ENCODE peak calls at places on chromosomes 2 and 18, in eight cellular contexts. D is T1000; I is HepG2; H is IMR-90; U is GDM1; V is substantia nigra; L is NCI-H1694; R is activated naive CD4-positive, alpha-beta T cell treated with anti-CD3 and anti-CD28 coated beads for 36 hours. T is an unnamed sample.

GRCh38 chr18:11747731-11748130 is 58.7 kb downstream of the GNAL start:
- DNase-seq in H (no peak), R (no peak), V (no peak), D (no peak), U (no peak), L (no peak), I (no peak), T (no peak)

GRCh38 chr2:175126661-175127060 is 41.3 kb downstream of the ATF2 start:
- DNase-seq in L (no peak), H (no peak), U (no peak), I (no peak), D (no peak), R (no peak), V (no peak), T (no peak)

GRCh38 chr2:158543957-158544356 is 87.2 kb downstream of the PKP4 start:
- DNase-seq in D (no peak), R (no peak), U (no peak), H (no peak), L (no peak), V (no peak), I (no peak), T (no peak)

GRCh38 chr2:209960676-209961630 is 41.5 kb upstream of the RPE start:
- DNase-seq in U (peak), I (peak), V (no peak), L (peak), D (no peak), R (peak), H (peak), T (peak)

GRCh38 chr2:120710256-120710655 is 25.4 kb upstream of the GLI2 start:
- DNase-seq in U (no peak), I (no peak), L (no peak), D (peak), R (no peak), H (peak), V (no peak), T (no peak)

GRCh38 chr18:58287626-58288289 is 243.7 kb downstream of the NEDD4L start:
- DNase-seq in U (no peak), I (peak), H (no peak), R (no peak), V (no peak), L (no peak), D (no peak), T (no peak)

GRCh38 chr2:3291750-3292149 is 85.9 kb downstream of the EIPR1 start:
- DNase-seq in U (no peak), I (no peak), L (no peak), R (no peak), H (no peak), D (no peak), V (no peak), T (no peak)

GRCh38 chr2:30807249-30807648 is at the start of gene CAPN13:
- DNase-seq in V (no peak), I (no peak), D (no peak), U (no peak), L (no peak), R (no peak), H (no peak), T (no peak)

GRCh38 chr2:31066594-31066993 is 71.6 kb downstream of the GALNT14 start:
- DNase-seq in I (no peak), V (no peak), L (no peak), D (no peak), R (no peak), H (no peak), U (no peak), T (no peak)

GRCh38 chr18:12409466-12409865 is 1.7 kb downstream of the PRELID3A start:
- DNase-seq in U (no peak), R (no peak), V (no peak), L (no peak), D (no peak), H (peak), I (no peak), T (no peak)

GRCh38 chr2:185567940-185568339 is 170.7 kb upstream of the FSIP2 start:
- DNase-seq in L (no peak), H (no peak), U (no peak), R (no peak), V (no peak), D (no peak), I (no peak), T (no peak)

GRCh38 chr18:57970356-57971095 is 73.5 kb upstream of the NEDD4L start:
- DNase-seq in L (no peak), R (peak), U (no peak), I (peak), V (no peak), H (no peak), D (no peak), T (peak)

GRCh38 chr2:231452799-231453508 is 11.3 kb downstream of the NCL start:
- DNase-seq in R (no peak), V (no peak), I (peak), D (no peak), H (no peak), U (no peak), L (no peak), T (no peak)

GRCh38 chr2:100401268-100401667 is 16.2 kb downstream of the CHST10 start:
- DNase-seq in D (no peak), U (no peak), R (no peak), V (no peak), H (no peak), I (no peak), L (no peak), T (no peak)

GRCh38 chr2:31219131-31219969 is 2.0 kb upstream of the CAPN14 start:
- DNase-seq in L (no peak), H (no peak), R (no peak), U (peak), I (no peak), V (no peak), D (no peak), T (no peak)

GRCh38 chr2:205453200-205453599 is 229.1 kb upstream of the NRP2 start:
- DNase-seq in H (no peak), D (no peak), V (no peak), U (no peak), I (no peak), L (no peak), R (no peak), T (no peak)

GRCh38 chr18:11885278-11885991 is 22.7 kb downstream of the MPPE1 start:
- DNase-seq in I (peak), L (no peak), U (no peak), H (no peak), R (no peak), D (no peak), V (no peak), T (no peak)

GRCh38 chr2:190996338-190996946 is 17.5 kb downstream of the STAT1 start:
- DNase-seq in U (no peak), I (peak), V (no peak), H (peak), R (no peak), L (peak), D (no peak), T (peak)

GRCh38 chr18:48715651-48716354 is 177.0 kb downstream of the CTIF start:
- DNase-seq in H (no peak), V (no peak), D (no peak), I (no peak), U (peak), R (no peak), L (no peak), T (no peak)

GRCh38 chr2:7497223-7497622 is 580.0 kb downstream of the RNF144A start:
- DNase-seq in L (no peak), H (no peak), I (no peak), D (no peak), R (peak), U (no peak), V (no peak), T (no peak)

GRCh38 chr2:165795011-165795410 is 964 bp upstream of the GALNT3 start:
- DNase-seq in I (no peak), V (no peak), L (no peak), U (no peak), D (no peak), R (no peak), H (peak), T (no peak)

GRCh38 chr18:45386256-45386655 is 229.0 kb upstream of the SLC14A2 start:
- DNase-seq in H (peak), R (peak), U (peak), I (peak), V (no peak), L (peak), D (no peak), T (no peak)

GRCh38 chr18:34544930-34545329 is 165.2 kb upstream of the DTNA start:
- DNase-seq in U (no peak), L (no peak), V (no peak), H (no peak), R (no peak), D (no peak), I (no peak), T (no peak)

GRCh38 chr2:2757764-2758163 is 426.7 kb upstream of the MYT1L start:
- DNase-seq in H (no peak), R (no peak), U (no peak), D (no peak), V (no peak), I (no peak), L (no peak), T (no peak)

GRCh38 chr2:48480526-48480925 is 49.4 kb upstream of the STON1 start:
- DNase-seq in R (no peak), L (no peak), U (no peak), D (no peak), V (no peak), I (no peak), H (no peak), T (no peak)

GRCh38 chr2:207432471-207432870 is 97.3 kb upstream of the CREB1 start:
- DNase-seq in R (no peak), I (no peak), D (no peak), L (no peak), V (no peak), H (peak), U (no peak), T (no peak)

GRCh38 chr2:21033237-21034155 is 10.4 kb downstream of the APOB start:
- DNase-seq in H (no peak), D (no peak), V (no peak), U (no peak), I (no peak), R (no peak), L (no peak), T (no peak)

GRCh38 chr2:67755511-67755910 is 307.3 kb downstream of the C1D start:
- DNase-seq in V (no peak), L (peak), D (no peak), H (no peak), R (no peak), I (no peak), U (no peak), T (no peak)

GRCh38 chr2:43576983-43577892 is 18.6 kb downstream of the THADA start:
- DNase-seq in D (no peak), U (peak), R (peak), L (peak), H (peak), I (peak), V (no peak), T (peak)

GRCh38 chr2:151827564-151828142 is 568 bp downstream of the ARL5A start:
- DNase-seq in U (no peak), D (no peak), R (peak), H (peak), I (peak), V (no peak), L (no peak), T (peak)

GRCh38 chr2:198203306-198203705 is 398.9 kb downstream of the PLCL1 start:
- DNase-seq in I (no peak), H (no peak), U (no peak), D (no peak), R (no peak), V (no peak), L (no peak), T (no peak)

T was measured in activated CD8-positive, alpha-beta T cell treated with anti-CD3 and anti-CD28 coated beads, Interleukin-2, amount 10 ng/mL, durations not matched to agents 7 days and 5 days.